ENCODE peak calls at places on chromosome 22, in eight cellular contexts. One of them, this sample, is unnamed. For H3K36me3, the result is how much of the 10 kb centered on the place peaks cover.

GRCh38 chr22:43202326-43202725 is 15.4 kb upstream of the TTLL12 start:
- DNase-seq in bronchial epithelial cell: no peak
- DNase-seq in MM.1S: no peak
- DNase-seq in pancreas: no peak
- DNase-seq in endodermal cell: no peak
- DNase-seq in WERI-Rb-1: no peak
- DNase-seq in ovary: peak
- DNase-seq in body of pancreas: no peak
- DNase-seq in this sample: no peak

GRCh38 chr22:42365942-42366660 is 66.1 kb downstream of the NFAM1 start:
- DNase-seq in bronchial epithelial cell: no peak
- DNase-seq in MM.1S: no peak
- DNase-seq in pancreas: no peak
- DNase-seq in endodermal cell: no peak
- DNase-seq in WERI-Rb-1: no peak
- DNase-seq in ovary: no peak
- DNase-seq in body of pancreas: no peak
- DNase-seq in this sample: no peak

GRCh38 chr22:36773935-36774334 is 2.0 kb downstream of the IFT27 start:
- DNase-seq in bronchial epithelial cell: peak
- DNase-seq in MM.1S: peak
- DNase-seq in pancreas: no peak
- DNase-seq in endodermal cell: no peak
- DNase-seq in WERI-Rb-1: no peak
- DNase-seq in ovary: no peak
- DNase-seq in body of pancreas: no peak
- DNase-seq in this sample: peak

GRCh38 chr22:39384750-39385480 is 14.7 kb upstream of the TAB1 start:
- DNase-seq in bronchial epithelial cell: peak
- DNase-seq in MM.1S: no peak
- DNase-seq in pancreas: no peak
- DNase-seq in endodermal cell: peak
- DNase-seq in WERI-Rb-1: peak
- DNase-seq in ovary: no peak
- DNase-seq in body of pancreas: no peak
- DNase-seq in this sample: no peak

GRCh38 chr22:35148381-35148780 is 82.4 kb downstream of the ISX start:
- DNase-seq in bronchial epithelial cell: no peak
- DNase-seq in MM.1S: no peak
- DNase-seq in pancreas: no peak
- DNase-seq in endodermal cell: no peak
- DNase-seq in WERI-Rb-1: peak
- DNase-seq in ovary: no peak
- DNase-seq in body of pancreas: no peak
- DNase-seq in this sample: no peak

GRCh38 chr22:31346733-31347250 is 646 bp upstream of the PATZ1 start:
- DNase-seq in bronchial epithelial cell: no peak
- DNase-seq in MM.1S: no peak
- DNase-seq in pancreas: peak
- DNase-seq in endodermal cell: no peak
- DNase-seq in WERI-Rb-1: peak
- DNase-seq in ovary: peak
- DNase-seq in body of pancreas: peak
- DNase-seq in this sample: peak

GRCh38 chr22:35872451-35872850 is 154.8 kb downstream of the APOL5 start:
- DNase-seq in bronchial epithelial cell: no peak
- DNase-seq in MM.1S: no peak
- DNase-seq in pancreas: no peak
- DNase-seq in endodermal cell: no peak
- DNase-seq in WERI-Rb-1: no peak
- DNase-seq in ovary: no peak
- DNase-seq in body of pancreas: no peak
- DNase-seq in this sample: no peak

GRCh38 chr22:19357270-19358105 is 66.0 kb upstream of the CLTCL1 start:
- DNase-seq in bronchial epithelial cell: no peak
- DNase-seq in MM.1S: no peak
- DNase-seq in pancreas: no peak
- DNase-seq in endodermal cell: no peak
- DNase-seq in WERI-Rb-1: no peak
- DNase-seq in ovary: no peak
- DNase-seq in body of pancreas: no peak
- DNase-seq in this sample: no peak

GRCh38 chr22:36763576-36763975 is 12.3 kb downstream of the IFT27 start:
- DNase-seq in bronchial epithelial cell: peak
- DNase-seq in MM.1S: no peak
- DNase-seq in pancreas: peak
- DNase-seq in endodermal cell: peak
- DNase-seq in WERI-Rb-1: no peak
- DNase-seq in ovary: no peak
- DNase-seq in body of pancreas: peak
- DNase-seq in this sample: peak

GRCh38 chr22:46297151-46297819 is 615 bp downstream of the GTSE1 start:
- DNase-seq in bronchial epithelial cell: peak
- DNase-seq in MM.1S: peak
- DNase-seq in pancreas: no peak
- DNase-seq in endodermal cell: peak
- DNase-seq in WERI-Rb-1: peak
- DNase-seq in ovary: peak
- DNase-seq in body of pancreas: peak
- DNase-seq in this sample: no peak

GRCh38 chr22:28282346-28282745 is 363.3 kb upstream of the PITPNB start:
- DNase-seq in bronchial epithelial cell: no peak
- DNase-seq in MM.1S: no peak
- DNase-seq in pancreas: no peak
- DNase-seq in endodermal cell: no peak
- DNase-seq in WERI-Rb-1: no peak
- DNase-seq in ovary: no peak
- DNase-seq in body of pancreas: no peak
- DNase-seq in this sample: no peak

GRCh38 chr22:31938258-31938657 is 6.1 kb upstream of the YWHAH start:
- DNase-seq in bronchial epithelial cell: no peak
- DNase-seq in MM.1S: no peak
- DNase-seq in pancreas: no peak
- DNase-seq in endodermal cell: no peak
- DNase-seq in WERI-Rb-1: no peak
- DNase-seq in ovary: no peak
- DNase-seq in body of pancreas: no peak
- DNase-seq in this sample: no peak

GRCh38 chr22:48240165-48240934 is 1477.9 kb downstream of the TBC1D22A start:
- DNase-seq in bronchial epithelial cell: no peak
- DNase-seq in MM.1S: no peak
- DNase-seq in pancreas: no peak
- DNase-seq in endodermal cell: peak
- DNase-seq in WERI-Rb-1: no peak
- DNase-seq in ovary: no peak
- DNase-seq in body of pancreas: no peak
- DNase-seq in this sample: no peak

GRCh38 chr22:47624277-47625012 is 862.0 kb downstream of the TBC1D22A start:
- DNase-seq in bronchial epithelial cell: no peak
- DNase-seq in MM.1S: no peak
- DNase-seq in pancreas: no peak
- DNase-seq in endodermal cell: peak
- DNase-seq in WERI-Rb-1: no peak
- DNase-seq in ovary: no peak
- DNase-seq in body of pancreas: no peak
- DNase-seq in this sample: no peak

GRCh38 chr22:23467721-23468294 is 112.3 kb downstream of the IGLL1 start:
- DNase-seq in bronchial epithelial cell: no peak
- DNase-seq in MM.1S: no peak
- DNase-seq in pancreas: no peak
- DNase-seq in endodermal cell: no peak
- DNase-seq in WERI-Rb-1: no peak
- DNase-seq in ovary: no peak
- DNase-seq in body of pancreas: no peak
- DNase-seq in this sample: no peak

GRCh38 chr22:35648066-35649025 is at the start of gene APOL6:
- DNase-seq in bronchial epithelial cell: peak
- DNase-seq in MM.1S: peak
- DNase-seq in pancreas: no peak
- DNase-seq in endodermal cell: no peak
- DNase-seq in WERI-Rb-1: no peak
- DNase-seq in ovary: no peak
- DNase-seq in body of pancreas: peak
- DNase-seq in this sample: peak

GRCh38 chr22:48576333-48577013 is 1251.2 kb downstream of the BRD1 start:
- DNase-seq in bronchial epithelial cell: no peak
- DNase-seq in MM.1S: no peak
- DNase-seq in pancreas: no peak
- DNase-seq in endodermal cell: peak
- DNase-seq in WERI-Rb-1: peak
- DNase-seq in ovary: no peak
- DNase-seq in body of pancreas: no peak
- DNase-seq in this sample: no peak

GRCh38 chr22:39808087-39808486 is 85.5 kb downstream of the ENTHD1 start:
- DNase-seq in bronchial epithelial cell: peak
- DNase-seq in MM.1S: no peak
- DNase-seq in pancreas: no peak
- DNase-seq in endodermal cell: peak
- DNase-seq in WERI-Rb-1: peak
- DNase-seq in ovary: no peak
- DNase-seq in body of pancreas: no peak
- DNase-seq in this sample: peak

GRCh38 chr22:46584081-46584903 is 35.9 kb upstream of the GRAMD4 start:
- DNase-seq in bronchial epithelial cell: peak
- DNase-seq in MM.1S: no peak
- DNase-seq in pancreas: peak
- DNase-seq in endodermal cell: peak
- DNase-seq in WERI-Rb-1: no peak
- DNase-seq in ovary: no peak
- DNase-seq in body of pancreas: peak
- DNase-seq in this sample: no peak

GRCh38 chr22:17818649-17819048 is 44.4 kb upstream of the BID start:
- DNase-seq in bronchial epithelial cell: no peak
- DNase-seq in MM.1S: no peak
- DNase-seq in pancreas: no peak
- DNase-seq in endodermal cell: no peak
- DNase-seq in WERI-Rb-1: no peak
- DNase-seq in ovary: no peak
- DNase-seq in body of pancreas: no peak
- DNase-seq in this sample: no peak
- H3K36me3 ChIP-seq in bronchial epithelial cell: under half
- H3K36me3 ChIP-seq in MM.1S: under half
- H3K36me3 ChIP-seq in pancreas: under half
- H3K36me3 ChIP-seq in endodermal cell: under half
- H3K36me3 ChIP-seq in WERI-Rb-1: under half
- H3K36me3 ChIP-seq in ovary: under half
- H3K36me3 ChIP-seq in body of pancreas: under half
- H3K36me3 ChIP-seq in this sample: under half

DNA sequence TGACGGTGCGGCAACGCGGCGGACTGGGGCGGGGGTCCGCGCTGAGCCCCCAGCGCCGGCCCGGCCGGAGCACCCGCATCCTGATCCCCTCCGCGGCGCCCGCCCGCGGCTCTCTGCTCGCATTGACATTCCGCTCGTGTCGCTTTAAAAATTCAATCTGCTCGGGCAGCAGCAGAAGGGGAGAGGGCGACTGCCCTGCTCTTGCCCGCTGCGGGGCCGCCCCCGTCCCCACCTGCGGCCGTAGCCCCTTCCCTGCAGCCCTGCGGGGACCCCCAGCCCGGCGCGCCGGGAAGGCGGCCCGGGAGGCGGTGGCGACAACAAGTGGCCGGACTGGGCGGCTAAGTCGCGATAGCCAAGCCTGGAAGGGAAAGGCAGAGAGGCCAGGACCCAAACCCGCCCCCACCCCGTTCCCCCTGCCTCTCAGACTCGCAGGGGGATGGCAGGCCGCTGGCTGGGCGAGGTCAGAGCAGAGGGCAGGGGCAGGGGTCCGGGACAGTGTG is 1.1 kb downstream of the CABP7 start:
- DNase-seq in bronchial epithelial cell: no peak
- DNase-seq in MM.1S: no peak
- DNase-seq in pancreas: no peak
- DNase-seq in endodermal cell: no peak
- DNase-seq in WERI-Rb-1: no peak
- DNase-seq in ovary: no peak
- DNase-seq in body of pancreas: no peak
- DNase-seq in this sample: no peak
- TF ChIP-seq CTCF in bronchial epithelial cell: no peak
- TF ChIP-seq CTCF in MM.1S: no peak
- TF ChIP-seq CTCF in pancreas: no peak
- TF ChIP-seq CTCF in endodermal cell: no peak
- TF ChIP-seq CTCF in WERI-Rb-1: no peak
- TF ChIP-seq CTCF in ovary: no peak
- TF ChIP-seq CTCF in body of pancreas: no peak
- TF ChIP-seq CTCF in this sample: no peak

GRCh38 chr22:49800408-49801238 is 27.1 kb downstream of the BRD1 start:
- DNase-seq in bronchial epithelial cell: no peak
- DNase-seq in MM.1S: no peak
- DNase-seq in pancreas: no peak
- DNase-seq in endodermal cell: no peak
- DNase-seq in WERI-Rb-1: no peak
- DNase-seq in ovary: no peak
- DNase-seq in body of pancreas: no peak
- DNase-seq in this sample: no peak

GRCh38 chr22:49807129-49807528 is 20.5 kb downstream of the BRD1 start:
- DNase-seq in bronchial epithelial cell: no peak
- DNase-seq in MM.1S: no peak
- DNase-seq in pancreas: no peak
- DNase-seq in endodermal cell: no peak
- DNase-seq in WERI-Rb-1: no peak
- DNase-seq in ovary: no peak
- DNase-seq in body of pancreas: no peak
- DNase-seq in this sample: no peak

GRCh38 chr22:49803134-49803533 is 24.5 kb downstream of the BRD1 start:
- DNase-seq in bronchial epithelial cell: no peak
- DNase-seq in MM.1S: no peak
- DNase-seq in pancreas: peak
- DNase-seq in endodermal cell: no peak
- DNase-seq in WERI-Rb-1: no peak
- DNase-seq in ovary: no peak
- DNase-seq in body of pancreas: no peak
- DNase-seq in this sample: no peak

GRCh38 chr22:49801391-49802060 is 26.1 kb downstream of the BRD1 start:
- DNase-seq in bronchial epithelial cell: no peak
- DNase-seq in MM.1S: no peak
- DNase-seq in pancreas: no peak
- DNase-seq in endodermal cell: no peak
- DNase-seq in WERI-Rb-1: no peak
- DNase-seq in ovary: no peak
- DNase-seq in body of pancreas: no peak
- DNase-seq in this sample: no peak

GRCh38 chr22:49803667-49804375 is 23.9 kb downstream of the BRD1 start:
- DNase-seq in bronchial epithelial cell: no peak
- DNase-seq in MM.1S: no peak
- DNase-seq in pancreas: peak
- DNase-seq in endodermal cell: no peak
- DNase-seq in WERI-Rb-1: no peak
- DNase-seq in ovary: no peak
- DNase-seq in body of pancreas: no peak
- DNase-seq in this sample: no peak
- H3K36me3 ChIP-seq in bronchial epithelial cell: under half
- H3K36me3 ChIP-seq in MM.1S: under half
- H3K36me3 ChIP-seq in pancreas: under half
- H3K36me3 ChIP-seq in endodermal cell: under half
- H3K36me3 ChIP-seq in WERI-Rb-1: half or more
- H3K36me3 ChIP-seq in ovary: under half
- H3K36me3 ChIP-seq in body of pancreas: under half
- H3K36me3 ChIP-seq in this sample: under half

DNA sequence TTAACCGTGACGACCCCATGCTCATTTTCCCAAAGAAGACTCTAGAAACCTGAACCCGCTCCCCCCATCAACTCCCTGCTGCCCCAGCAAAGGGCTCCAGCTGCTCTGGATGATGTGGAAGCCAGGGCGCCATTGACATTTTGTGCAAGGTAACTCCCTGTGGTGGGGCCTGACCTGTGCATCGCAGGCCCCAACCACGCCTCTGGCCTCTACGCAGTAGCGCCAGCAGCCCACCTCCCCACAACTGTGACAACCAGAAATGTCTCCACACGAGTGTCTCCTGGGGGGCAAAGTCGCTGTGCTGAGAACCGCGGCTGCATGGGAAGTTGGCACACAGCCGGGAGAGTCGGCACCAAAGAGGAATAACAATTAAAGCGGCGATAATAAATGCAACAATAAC is 86.9 kb upstream of the PRR5 start:
- DNase-seq in bronchial epithelial cell: no peak
- DNase-seq in MM.1S: no peak
- DNase-seq in pancreas: no peak
- DNase-seq in endodermal cell: no peak
- DNase-seq in WERI-Rb-1: no peak
- DNase-seq in ovary: no peak
- DNase-seq in body of pancreas: no peak
- DNase-seq in this sample: no peak
- TF ChIP-seq CTCF in bronchial epithelial cell: no peak
- TF ChIP-seq CTCF in MM.1S: no peak
- TF ChIP-seq CTCF in pancreas: no peak
- TF ChIP-seq CTCF in endodermal cell: no peak
- TF ChIP-seq CTCF in WERI-Rb-1: no peak
- TF ChIP-seq CTCF in ovary: no peak
- TF ChIP-seq CTCF in body of pancreas: no peak
- TF ChIP-seq CTCF in this sample: no peak